ENCODE peak calls at places on chromosomes 11 and 22, in six cellular contexts. G, V, Y, E, K and Q are unnamed samples.

GRCh38 chr11:131486100-131486499 is 115.7 kb downstream of the NTM start:
- DNase-seq in G (no peak), V (no peak), Y (no peak), E (no peak), K (no peak), Q (no peak)

GRCh38 chr11:34349882-34350281 is 7.9 kb downstream of the ABTB2 start:
- DNase-seq in G (no peak), V (peak), Y (peak), E (peak), K (no peak), Q (no peak)

GRCh38 chr11:114197799-114198500 is 98.2 kb upstream of the NNMT start:
- DNase-seq in G (no peak), V (peak), Y (peak), E (no peak), K (no peak), Q (no peak)

GRCh38 chr22:48052621-48052890 is 1290.1 kb downstream of the TBC1D22A start:
- DNase-seq in G (no peak), V (no peak), Y (no peak), E (peak), K (no peak), Q (no peak)

GRCh38 chr22:36220457-36220921 is 18.8 kb downstream of the APOL2 start:
- DNase-seq in G (no peak), V (peak), Y (peak), E (peak), K (no peak), Q (peak)

GRCh38 chr11:22459053-22459452 is 120.9 kb downstream of the SLC17A6 start:
- DNase-seq in G (no peak), V (peak), Y (peak), E (no peak), K (no peak), Q (peak)

GRCh38 chr11:11931461-11932055 is 76.9 kb downstream of the DKK3 start:
- DNase-seq in G (peak), V (peak), Y (peak), E (no peak), K (no peak), Q (peak)

GRCh38 chr11:69948256-69949141 is 129.3 kb upstream of the FGF3 start:
- DNase-seq in G (no peak), V (peak), Y (peak), E (peak), K (no peak), Q (peak)

GRCh38 chr11:45743556-45744468 is 61.1 kb upstream of the SLC35C1 start:
- DNase-seq in G (no peak), V (no peak), Y (no peak), E (no peak), K (no peak), Q (no peak)

GRCh38 chr11:104968856-104969776 is 742 bp upstream of the CASP4 start:
- DNase-seq in G (no peak), V (peak), Y (peak), E (peak), K (peak), Q (peak)

GRCh38 chr22:17922925-17923898 is 101.1 kb downstream of the MICAL3 start:
- DNase-seq in G (no peak), V (peak), Y (peak), E (no peak), K (no peak), Q (no peak)

GRCh38 chr11:11964774-11965150 is 43.7 kb downstream of the DKK3 start:
- DNase-seq in G (no peak), V (no peak), Y (no peak), E (no peak), K (no peak), Q (no peak)

GRCh38 chr11:12693485-12694181 is 19.4 kb downstream of the TEAD1 start:
- DNase-seq in G (no peak), V (peak), Y (peak), E (no peak), K (no peak), Q (no peak)

GRCh38 chr11:80103149-80103859 is 662.5 kb upstream of the TENM4 start:
- DNase-seq in G (no peak), V (peak), Y (peak), E (no peak), K (no peak), Q (no peak)

GRCh38 chr22:47575291-47575690 is 812.8 kb downstream of the TBC1D22A start:
- DNase-seq in G (no peak), V (no peak), Y (no peak), E (no peak), K (no peak), Q (no peak)

GRCh38 chr22:29702025-29702930 is 17.5 kb upstream of the CABP7 start:
- DNase-seq in G (no peak), V (no peak), Y (peak), E (no peak), K (no peak), Q (no peak)

GRCh38 chr11:8810331-8811301 is 100.4 kb upstream of the AKIP1 start:
- DNase-seq in G (peak), V (peak), Y (peak), E (peak), K (no peak), Q (no peak)

GRCh38 chr22:39446239-39446721 is 10.5 kb upstream of the MGAT3 start:
- DNase-seq in G (no peak), V (no peak), Y (no peak), E (peak), K (no peak), Q (peak)

GRCh38 chr11:118171274-118172062 is 5.0 kb downstream of the SCN2B start:
- DNase-seq in G (peak), V (peak), Y (peak), E (peak), K (no peak), Q (peak)

GRCh38 chr22:47460870-47461269 is 698.4 kb downstream of the TBC1D22A start:
- DNase-seq in G (no peak), V (no peak), Y (no peak), E (no peak), K (no peak), Q (no peak)

GRCh38 chr11:6576471-6577373 is 26.7 kb downstream of the RRP8 start:
- DNase-seq in G (no peak), V (peak), Y (peak), E (no peak), K (no peak), Q (no peak)

GRCh38 chr22:35443790-35444684 is 44.1 kb downstream of the MCM5 start:
- DNase-seq in G (no peak), V (no peak), Y (no peak), E (no peak), K (no peak), Q (no peak)

GRCh38 chr11:113873241-113873626 is 2.1 kb downstream of the USP28 start:
- DNase-seq in G (no peak), V (peak), Y (peak), E (no peak), K (no peak), Q (no peak)

GRCh38 chr11:11731311-11732083 is 109.7 kb upstream of the GALNT18 start:
- DNase-seq in G (no peak), V (peak), Y (peak), E (no peak), K (no peak), Q (no peak)

GRCh38 chr11:65778431-65778900 is 2.3 kb downstream of the AP5B1 start:
- DNase-seq in G (no peak), V (no peak), Y (no peak), E (no peak), K (no peak), Q (no peak)

GRCh38 chr11:12744831-12745502 is 70.7 kb downstream of the TEAD1 start:
- DNase-seq in G (no peak), V (peak), Y (peak), E (no peak), K (no peak), Q (no peak)

GRCh38 chr22:44151661-44152060 is 29.1 kb upstream of the PARVG start:
- DNase-seq in G (no peak), V (peak), Y (peak), E (no peak), K (no peak), Q (no peak)

GRCh38 chr11:2892215-2893020 is 6.8 kb upstream of the CDKN1C start:
- DNase-seq in G (peak), V (peak), Y (peak), E (peak), K (peak), Q (peak)

GRCh38 chr11:45654242-45654641 is 11.2 kb downstream of the CHST1 start:
- DNase-seq in G (no peak), V (no peak), Y (no peak), E (peak), K (no peak), Q (no peak)

GRCh38 chr11:37718431-37718999 is 1120.5 kb upstream of the RAG2 start:
- DNase-seq in G (no peak), V (no peak), Y (no peak), E (no peak), K (no peak), Q (no peak)

GRCh38 chr11:73729594-73730206 is 31.2 kb downstream of the RAB6A start:
- DNase-seq in G (peak), V (peak), Y (no peak), E (peak), K (peak), Q (peak)

GRCh38 chr11:57482782-57483569 is 22.6 kb downstream of the RTN4RL2 start:
- DNase-seq in G (peak), V (peak), Y (peak), E (peak), K (no peak), Q (peak)

GRCh38 chr11:5368502-5369043 is 15.0 kb upstream of the OR51M1 start:
- DNase-seq in G (no peak), V (no peak), Y (no peak), E (no peak), K (no peak), Q (no peak)

GRCh38 chr11:32913445-32913844 is 20.8 kb downstream of the QSER1 start:
- DNase-seq in G (no peak), V (no peak), Y (no peak), E (no peak), K (no peak), Q (no peak)

GRCh38 chr11:92226331-92227232 is 2.0 kb downstream of the FAT3 start:
- DNase-seq in G (peak), V (no peak), Y (no peak), E (peak), K (no peak), Q (no peak)

GRCh38 chr11:92225563-92226308 is 1.1 kb downstream of the FAT3 start:
- DNase-seq in G (peak), V (peak), Y (no peak), E (peak), K (no peak), Q (no peak)

GRCh38 chr11:92222701-92223100 is 1.9 kb upstream of the FAT3 start:
- DNase-seq in G (no peak), V (no peak), Y (no peak), E (no peak), K (no peak), Q (no peak)

GRCh38 chr11:92225206-92225562 is 566 bp downstream of the FAT3 start:
- DNase-seq in G (peak), V (no peak), Y (no peak), E (no peak), K (no peak), Q (no peak)

DNA sequence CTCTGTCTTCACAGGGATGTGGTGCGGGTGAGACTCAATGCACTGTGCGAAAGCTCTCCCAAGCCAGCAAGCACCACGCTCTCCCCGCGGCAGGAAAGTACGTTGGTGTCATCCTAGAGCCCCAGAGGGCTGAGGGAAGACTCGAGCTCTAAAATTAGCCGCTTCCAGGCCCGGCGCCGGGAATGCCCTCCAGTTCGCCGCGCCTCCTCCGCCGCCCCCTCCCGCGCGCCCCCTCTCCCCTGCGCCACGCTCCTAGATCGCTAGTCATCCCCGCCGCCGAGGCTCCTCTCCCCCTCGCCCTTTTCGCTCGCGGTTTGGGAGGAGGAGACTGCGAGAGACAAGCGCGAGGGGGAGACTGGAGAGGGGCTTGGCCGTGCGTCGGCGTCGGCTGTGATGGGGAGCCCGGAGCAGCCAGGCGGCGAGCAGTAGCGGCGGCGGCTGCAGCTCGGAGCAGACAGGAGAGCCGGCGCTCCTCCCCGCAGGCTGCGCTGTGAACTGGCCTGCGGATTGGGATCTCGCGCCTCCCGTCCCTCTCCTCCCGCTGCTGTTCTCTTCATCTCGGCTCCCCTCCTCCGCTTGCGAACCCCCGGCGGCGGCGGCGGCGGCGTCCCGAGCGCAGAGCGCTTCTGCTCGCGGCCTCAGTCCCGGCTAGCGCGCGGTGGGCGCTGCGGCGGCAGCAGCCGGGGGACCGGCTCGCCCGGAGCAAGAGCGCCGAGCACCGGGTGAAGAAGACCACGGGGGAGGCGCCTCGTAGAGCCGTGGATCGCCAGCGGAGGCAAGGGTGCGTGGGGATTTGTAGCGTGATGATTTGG is at the start of gene FAT3:
- DNase-seq in G (peak), V (peak), Y (peak), E (peak), K (no peak), Q (no peak)
- H3K23ac ChIP-seq in G (peak), V (no peak), Y (peak), E (no peak), K (no peak), Q (no peak)

GRCh38 chr11:72111300-72111699 is 1.2 kb downstream of the ANAPC15 start:
- DNase-seq in G (no peak), V (no peak), Y (no peak), E (no peak), K (no peak), Q (no peak)
- H2AK5ac ChIP-seq in G (peak), V (peak), Y (peak), E (no peak), K (peak), Q (no peak)

GRCh38 chr22:25702571-25703167 is 39.3 kb upstream of the MYO18B start:
- DNase-seq in G (no peak), V (no peak), Y (no peak), E (no peak), K (no peak), Q (no peak)
- H4K91ac ChIP-seq in G (no peak), V (no peak), Y (no peak), E (no peak), K (no peak), Q (no peak)

GRCh38 chr11:129315781-129316579 is 59.7 kb upstream of the BARX2 start:
- DNase-seq in G (no peak), V (no peak), Y (no peak), E (peak), K (no peak), Q (peak)

GRCh38 chr11:129316781-129317180 is 58.9 kb upstream of the BARX2 start:
- DNase-seq in G (no peak), V (no peak), Y (no peak), E (no peak), K (no peak), Q (no peak)

GRCh38 chr11:129312741-129313587 is 62.7 kb upstream of the BARX2 start:
- DNase-seq in G (no peak), V (no peak), Y (peak), E (peak), K (no peak), Q (no peak)

GRCh38 chr11:129313588-129314288 is 61.9 kb upstream of the BARX2 start:
- DNase-seq in G (no peak), V (no peak), Y (peak), E (no peak), K (no peak), Q (no peak)

DNA sequence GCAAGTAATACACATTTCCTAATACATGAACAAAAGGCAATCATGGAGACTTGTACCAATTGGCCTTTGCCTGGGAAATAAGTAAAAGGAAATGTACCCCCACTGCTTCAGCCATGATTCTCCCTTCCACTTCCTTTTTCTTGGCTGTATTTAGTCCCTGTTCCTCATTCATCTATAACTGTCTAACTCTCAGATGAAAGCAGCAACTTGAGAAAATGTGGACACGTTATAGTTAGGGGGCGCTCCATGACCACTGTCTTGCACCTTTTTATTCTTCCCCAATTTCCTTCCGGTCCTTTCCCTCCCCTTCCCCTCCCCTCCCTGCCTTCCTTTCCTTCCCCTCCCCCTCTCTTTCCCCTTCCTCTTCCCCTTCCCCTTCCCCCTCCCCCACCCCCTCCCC is 61.3 kb upstream of the BARX2 start:
- DNase-seq in G (no peak), V (no peak), Y (no peak), E (no peak), K (no peak), Q (no peak)
- H3K23ac ChIP-seq in G (no peak), V (no peak), Y (no peak), E (no peak), K (no peak), Q (no peak)

GRCh38 chr11:64331569-64332371 is 8.2 kb upstream of the CCDC88B start:
- DNase-seq in G (no peak), V (peak), Y (peak), E (peak), K (no peak), Q (peak)
- H2AK5ac ChIP-seq in G (peak), V (peak), Y (peak), E (no peak), K (peak), Q (peak)